ENCODE peak calls at places on chromosomes 3 and 15, in six cellular contexts. L is stimulated activated CD4-positive, alpha-beta T cell treated with anti-CD3 and anti-CD28 coated beads, Interleukin-15, amount 100 ng/mL, for 1 hour; H is fibroblast of the aortic adventitia; N is KG1; X is T-helper 1 cell; T is non-pigmented ciliary epithelial cell. G is an unnamed sample.

GRCh38 chr3:126025116-126025729 is 56.2 kb downstream of the ROPN1B start:
- DNase-seq in L (no peak), H (no peak), N (no peak), X (no peak), T (no peak), G (no peak)

GRCh38 chr15:29097168-29097567 is 172.5 kb downstream of the NSMCE3 start:
- DNase-seq in L (no peak), H (no peak), N (no peak), X (no peak), T (no peak), G (no peak)

GRCh38 chr3:177733936-177734335 is 536.7 kb upstream of the TBL1XR1 start:
- DNase-seq in L (no peak), H (no peak), N (no peak), X (no peak), T (no peak), G (no peak)

GRCh38 chr15:101126618-101127502 is 125.0 kb downstream of the CHSY1 start:
- DNase-seq in L (no peak), H (peak; percentile 77), N (peak; percentile 52), X (no peak), T (no peak), G (peak; percentile 27)

GRCh38 chr15:35958936-35959335 is 413.0 kb upstream of the DPH6 start:
- DNase-seq in L (no peak), H (no peak), N (no peak), X (no peak), T (no peak), G (no peak)

GRCh38 chr15:63945838-63946298 is 100.4 kb downstream of the DAPK2 start:
- DNase-seq in L (no peak), H (no peak), N (no peak), X (no peak), T (no peak), G (no peak)

GRCh38 chr3:133377396-133377795 is 22.5 kb upstream of the BFSP2 start:
- DNase-seq in L (no peak), H (peak; percentile 51), N (peak; percentile 11), X (no peak), T (peak; percentile 22), G (peak; percentile 61)

GRCh38 chr3:111253733-111254132 is 182.1 kb downstream of the NECTIN3 start:
- DNase-seq in L (no peak), H (no peak), N (no peak), X (no peak), T (no peak), G (no peak)

GRCh38 chr3:128178782-128179473 is 25.6 kb downstream of the EEFSEC start:
- DNase-seq in L (no peak), H (peak; percentile 61), N (no peak), X (no peak), T (no peak), G (no peak)

GRCh38 chr3:18051312-18051711 is 308.9 kb upstream of the TBC1D5 start:
- DNase-seq in L (no peak), H (no peak), N (no peak), X (no peak), T (no peak), G (no peak)

GRCh38 chr15:67164811-67165652 is 89.4 kb downstream of the AAGAB start:
- DNase-seq in L (no peak), H (peak; percentile 88), N (no peak), X (no peak), T (no peak), G (no peak)

GRCh38 chr3:182201769-182202168 is 490.0 kb downstream of the SOX2 start:
- DNase-seq in L (no peak), H (no peak), N (no peak), X (no peak), T (no peak), G (no peak)

GRCh38 chr3:113141543-113141942 is 69.8 kb upstream of the BOC start:
- DNase-seq in L (no peak), H (no peak), N (no peak), X (no peak), T (no peak), G (no peak)

GRCh38 chr15:46265664-46266063 is 630.8 kb downstream of the SQOR start:
- DNase-seq in L (no peak), H (no peak), N (no peak), X (no peak), T (no peak), G (no peak)

GRCh38 chr3:116512281-116512680 is 67.0 kb upstream of the LSAMP start:
- DNase-seq in L (no peak), H (no peak), N (no peak), X (no peak), T (no peak), G (no peak)